ENCODE peak calls at places on chromosome 17, in five cellular contexts. T, O, K, J and D are unnamed samples.
A peak's percentile ranks its signal among the peaks of the same experiment; 100 is the strongest.

GRCh38 chr17:59357929-59358328 is 26.5 kb downstream of the YPEL2 start:
- DNase-seq in K (peak; percentile 47), J (no peak), T (no peak), O (peak; percentile 59), D (peak; percentile 39)

GRCh38 chr17:43940630-43941029 is 1.6 kb downstream of the PPY start:
- DNase-seq in O (no peak), J (no peak), T (no peak), K (no peak), D (no peak)

GRCh38 chr17:74870512-74870911 is 2.3 kb downstream of the FDXR start:
- DNase-seq in O (no peak), J (no peak), K (no peak), T (no peak), D (no peak)

GRCh38 chr17:27603446-27603820 is 27.6 kb upstream of the LGALS9 start:
- DNase-seq in J (no peak), K (no peak), O (no peak), T (no peak), D (no peak)

GRCh38 chr17:77617516-77617915 is 341.0 kb upstream of the TNRC6C start:
- DNase-seq in O (no peak), T (no peak), K (no peak), J (no peak), D (no peak)

GRCh38 chr17:75752405-75753192 is 12.4 kb downstream of the GALK1 start:
- DNase-seq in O (no peak), T (peak; percentile 42), J (no peak), K (no peak), D (no peak)

GRCh38 chr17:82930043-82930923 is 90.5 kb upstream of the ZNF750 start:
- DNase-seq in K (no peak), T (peak; percentile 42), O (no peak), J (no peak), D (no peak)

GRCh38 chr17:7137182-7137943 is 22.7 kb upstream of the ASGR2 start:
- DNase-seq in T (peak; percentile 53), O (no peak), K (peak; percentile 41), J (no peak), D (no peak)

GRCh38 chr17:45410144-45411091 is 22.3 kb downstream of the ARHGAP27 start:
- DNase-seq in K (peak; percentile 53), T (peak; percentile 61), J (peak; percentile 43), O (no peak), D (no peak)

GRCh38 chr17:36842231-36842630 is 95.0 kb upstream of the LHX1 start:
- DNase-seq in T (no peak), J (no peak), K (no peak), O (no peak), D (no peak)

GRCh38 chr17:2776589-2777241 is 19.5 kb upstream of the RAP1GAP2 start:
- DNase-seq in T (no peak), J (peak; percentile 36), O (no peak), K (no peak), D (no peak)

GRCh38 chr17:80968602-80969029 is 23.0 kb upstream of the CHMP6 start:
- DNase-seq in J (no peak), K (peak; percentile 62), O (no peak), T (peak; percentile 78), D (no peak)

DNA sequence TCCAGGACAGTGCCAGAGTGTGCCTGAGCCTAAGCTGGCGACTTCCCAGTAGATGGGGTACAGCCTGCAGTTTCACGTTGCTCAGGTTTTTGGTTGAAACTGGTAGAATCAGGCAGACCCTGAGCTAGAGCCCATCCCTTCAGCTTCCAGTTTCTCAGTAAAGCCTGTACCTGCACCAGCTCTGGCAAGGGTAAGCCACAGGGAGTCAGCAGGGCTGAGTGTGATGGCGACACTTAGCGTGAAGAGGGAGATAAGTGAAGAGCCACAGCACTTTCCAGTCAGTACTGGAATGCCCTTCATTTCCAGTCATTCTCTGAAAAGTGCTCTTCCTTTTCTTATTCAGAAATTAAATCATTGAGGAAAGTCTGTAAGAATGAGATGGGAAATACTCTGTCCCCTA is 22.4 kb downstream of the PLD6 start:
- DNase-seq in J (no peak), T (no peak), O (no peak), K (no peak), D (no peak)
- H3K27ac ChIP-seq in J (no peak overlapping the region), T (no peak overlapping the region), O (no peak overlapping the region), K (no peak overlapping the region), D (peak overlapping the region; percentile 32)

GRCh38 chr17:73797594-73798110 is 153.4 kb upstream of the SDK2 start:
- DNase-seq in O (no peak), K (no peak), J (no peak), T (no peak), D (no peak)
- TF ChIP-seq CTCF in O (no peak), K (no peak), J (no peak), T (no peak), D (no peak)

DNA sequence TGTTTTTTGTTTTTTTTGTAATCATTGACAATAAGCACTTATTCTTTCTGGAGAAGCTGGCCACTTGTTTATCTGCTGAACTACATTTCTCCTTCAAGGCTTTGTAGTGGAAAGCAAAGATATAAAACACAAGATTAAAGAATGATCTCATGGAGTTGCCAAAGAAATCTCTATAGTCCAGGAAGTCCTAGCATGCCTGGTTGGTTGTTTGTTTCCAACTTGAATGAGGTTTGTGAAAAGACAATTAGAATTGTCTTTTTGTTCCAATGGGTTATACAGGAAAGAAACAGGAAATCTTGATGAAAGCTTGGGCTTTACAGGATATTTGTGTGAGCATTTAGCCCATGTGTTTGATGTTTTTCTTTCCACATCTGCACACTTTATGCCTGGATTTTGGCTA is 273.5 kb downstream of the CEP112 start:
- DNase-seq in J (no peak), T (no peak), K (no peak), O (no peak), D (no peak)
- H3K27ac ChIP-seq in J (no peak overlapping the region), T (no peak overlapping the region), K (peak overlapping the region; percentile 20), O (no peak overlapping the region), D (no peak overlapping the region)

GRCh38 chr17:49513044-49513395 is 17.9 kb downstream of the NGFR start:
- DNase-seq in T (no peak), O (no peak), J (no peak), K (no peak), D (no peak)
- TF ChIP-seq CTCF in T (no peak), O (no peak), J (no peak), K (no peak), D (no peak)